ENCODE peak calls at places on chromosome 1, in seven cellular contexts. V is RWPE1, I is left ventricle myocardium inferior, W is GM12878, F is Peyer's patch, P is K562, H is mammary epithelial cell. M is an unnamed sample.
A peak's percentile ranks its signal among the peaks of the same experiment; 100 is the strongest.

GRCh38 chr1:30027247-30027646 is 696.1 kb downstream of the MATN1 start:
- DNase-seq in H (no peak), I (no peak), P (no peak), F (no peak), V (no peak), W (no peak), M (no peak)

GRCh38 chr1:183281039-183281438 is 95.0 kb downstream of the LAMC2 start:
- DNase-seq in W (no peak), F (no peak), V (no peak), P (no peak), I (no peak), H (peak; percentile 54), M (no peak)

GRCh38 chr1:8902765-8903164 is 24.3 kb upstream of the ENO1 start:
- DNase-seq in F (no peak), W (no peak), V (no peak), P (no peak), H (peak; percentile 49), I (no peak), M (no peak)

GRCh38 chr1:56258395-56258794 is 321.0 kb downstream of the PLPP3 start:
- DNase-seq in I (no peak), W (no peak), V (no peak), P (no peak), H (no peak), F (no peak), M (no peak)

GRCh38 chr1:222644649-222645005 is 26.7 kb downstream of the MIA3 start:
- DNase-seq in I (no peak), H (no peak), F (no peak), W (no peak), V (peak; percentile 4), P (no peak), M (no peak)

GRCh38 chr1:3471356-3472087 is 17.1 kb downstream of the ARHGEF16 start:
- DNase-seq in I (peak; percentile 62), W (no peak), P (peak; percentile 70), H (no peak), V (peak; percentile 65), F (no peak), M (no peak)

GRCh38 chr1:43557744-43558245 is 27.1 kb downstream of the PTPRF start:
- DNase-seq in H (no peak), V (peak; percentile 33), P (peak; percentile 70), F (no peak), I (no peak), W (no peak), M (no peak)

GRCh38 chr1:236536540-236536939 is 12.8 kb downstream of the LGALS8 start:
- DNase-seq in F (no peak), P (no peak), I (no peak), H (no peak), V (no peak), W (no peak), M (no peak)

GRCh38 chr1:66402194-66402593 is 131.8 kb upstream of the SGIP1 start:
- DNase-seq in I (peak; percentile 80), W (peak; percentile 87), V (no peak), F (peak; percentile 88), P (no peak), H (no peak), M (no peak)

GRCh38 chr1:162398999-162399580 is 12.8 kb downstream of the SH2D1B start:
- DNase-seq in V (no peak), W (no peak), F (no peak), I (no peak), H (no peak), P (no peak), M (no peak)

GRCh38 chr1:51941528-51941927 is 49.0 kb downstream of the RAB3B start:
- DNase-seq in P (no peak), H (peak; percentile 43), F (no peak), V (no peak), I (no peak), W (no peak), M (no peak)

GRCh38 chr1:185338719-185339622 is 21.9 kb upstream of the IVNS1ABP start:
- DNase-seq in W (peak; percentile 86), P (no peak), I (no peak), V (no peak), H (peak; percentile 26), F (peak; percentile 79), M (peak; percentile 39)

GRCh38 chr1:117067528-117068370 is 7.6 kb downstream of the TTF2 start:
- DNase-seq in V (peak; percentile 57), F (peak; percentile 27), W (peak; percentile 28), P (peak; percentile 47), I (peak; percentile 19), H (peak; percentile 31), M (no peak)

GRCh38 chr1:33347650-33347992 is 26.7 kb upstream of the A3GALT2 start:
- DNase-seq in H (peak; percentile 43), I (no peak), W (no peak), F (no peak), V (no peak), P (no peak), M (no peak)

GRCh38 chr1:207396360-207396759 is 57.8 kb upstream of the CR2 start:
- DNase-seq in P (no peak), H (no peak), W (no peak), V (no peak), F (no peak), I (no peak), M (no peak)

GRCh38 chr1:7565099-7565750 is 205.9 kb upstream of the VAMP3 start:
- DNase-seq in I (no peak), H (no peak), P (no peak), V (no peak), W (no peak), F (no peak), M (no peak)

DNA sequence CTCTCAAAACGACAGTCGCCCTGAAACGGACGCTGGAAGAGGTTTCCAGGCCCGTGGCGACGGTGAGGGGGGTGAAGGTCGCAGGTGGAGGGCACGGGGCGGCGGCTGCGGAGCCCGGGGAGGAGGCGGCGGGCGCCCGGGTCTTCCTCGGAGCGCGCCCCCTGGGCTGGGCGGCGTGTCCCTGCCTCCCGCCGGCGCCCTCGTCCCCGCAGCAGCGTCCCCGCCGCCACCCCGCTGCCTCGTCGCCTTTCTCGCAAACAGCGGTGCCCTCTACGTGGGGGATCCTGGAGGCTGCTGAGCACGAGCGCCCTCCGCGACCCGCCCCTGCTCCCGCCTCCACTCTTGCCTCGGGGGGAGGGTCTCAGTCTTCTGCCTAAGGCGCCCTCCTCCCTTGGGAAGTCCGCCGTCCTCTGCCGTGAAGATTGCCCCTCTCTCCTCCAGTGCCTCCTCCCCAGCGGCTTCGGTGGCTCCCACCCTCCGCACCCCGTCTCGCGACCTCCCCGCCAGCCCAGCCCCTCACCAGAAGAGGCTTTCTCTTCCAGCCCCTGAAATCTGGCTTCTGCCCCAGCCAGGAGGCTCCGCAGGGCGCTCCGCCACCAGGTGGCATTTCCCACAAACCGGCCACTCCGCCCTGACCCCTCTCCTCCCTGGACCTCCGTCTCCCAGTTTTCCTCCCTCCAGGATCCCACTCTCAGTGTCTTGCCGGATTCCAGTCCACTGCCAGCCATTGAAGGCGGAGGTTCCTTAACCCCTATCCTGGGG is 227.4 kb downstream of the SDCCAG8 start:
- DNase-seq in W (no peak), I (no peak), F (no peak), P (no peak), V (no peak), H (no peak), M (no peak)
- TF ChIP-seq CTCF in W (no peak), I (peak; percentile 32), F (no peak), P (no peak), V (no peak), H (no peak), M (no peak)

GRCh38 chr1:155320661-155321576 is at the start of gene RUSC1:
- DNase-seq in V (peak; percentile 17), H (no peak), F (peak; percentile 69), I (peak; percentile 89), W (no peak), P (peak; percentile 78), M (peak; percentile 65)

GRCh38 chr1:155322571-155322952 is 1.9 kb downstream of the RUSC1 start:
- DNase-seq in P (no peak), W (no peak), I (no peak), H (peak; percentile 13), F (no peak), V (no peak), M (no peak)

GRCh38 chr1:155320252-155320651 is 442 bp upstream of the RUSC1 start:
- DNase-seq in V (no peak), H (no peak), P (no peak), I (no peak), F (no peak), W (no peak), M (no peak)

GRCh38 chr1:155322953-155323728 is 2.4 kb downstream of the RUSC1 start:
- DNase-seq in I (peak; percentile 90), P (peak; percentile 75), F (peak; percentile 80), V (peak; percentile 96), H (peak; percentile 91), W (no peak), M (peak; percentile 89)

DNA sequence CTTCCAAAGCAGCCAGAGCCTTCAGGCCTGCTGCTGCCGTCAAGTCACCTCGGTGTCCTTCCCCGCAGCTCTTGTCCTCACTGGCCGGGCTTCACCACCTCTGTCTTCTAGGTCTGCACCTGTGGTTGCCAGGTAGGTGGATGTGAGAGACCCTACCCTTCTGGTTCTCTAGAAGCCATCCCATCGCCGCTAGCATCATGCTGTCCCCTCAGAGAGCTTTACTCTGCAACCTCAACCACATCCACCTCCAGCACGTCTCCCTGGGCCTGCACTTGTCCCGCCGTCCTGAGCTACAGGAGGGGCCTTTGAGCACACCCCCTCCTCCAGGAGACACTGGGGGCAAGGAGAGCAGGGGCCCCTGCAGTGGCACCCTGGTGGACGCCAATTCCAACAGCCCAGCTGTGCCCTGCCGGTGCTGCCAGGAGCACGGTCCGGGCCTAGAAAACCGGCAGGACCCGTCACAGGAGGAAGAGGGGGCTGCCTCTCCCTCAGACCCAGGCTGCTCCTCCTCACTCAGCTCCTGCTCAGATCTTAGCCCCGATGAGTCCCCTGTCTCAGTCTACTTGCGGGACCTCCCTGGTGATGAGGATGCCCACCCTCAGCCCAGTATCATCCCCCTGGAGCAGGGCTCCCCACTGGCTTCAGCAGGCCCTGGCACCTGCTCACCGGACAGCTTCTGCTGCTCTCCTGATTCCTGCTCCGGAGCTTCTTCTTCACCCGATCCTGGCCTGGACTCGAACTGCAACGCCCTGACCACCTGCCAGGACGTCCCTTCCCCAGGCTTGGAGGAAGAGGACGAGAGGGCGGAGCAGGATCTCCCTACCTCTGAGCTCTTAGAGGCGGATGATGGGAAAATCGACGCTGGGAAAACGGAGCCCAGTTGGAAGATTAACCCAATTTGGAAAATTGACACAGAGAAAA is 1.1 kb downstream of the RUSC1 start:
- DNase-seq in H (peak; percentile 12), I (no peak), W (no peak), F (no peak), P (no peak), V (no peak), M (no peak)
- TF ChIP-seq CTCF in H (no peak), I (no peak), W (peak; percentile 2), F (no peak), P (no peak), V (no peak), M (no peak)

DNA sequence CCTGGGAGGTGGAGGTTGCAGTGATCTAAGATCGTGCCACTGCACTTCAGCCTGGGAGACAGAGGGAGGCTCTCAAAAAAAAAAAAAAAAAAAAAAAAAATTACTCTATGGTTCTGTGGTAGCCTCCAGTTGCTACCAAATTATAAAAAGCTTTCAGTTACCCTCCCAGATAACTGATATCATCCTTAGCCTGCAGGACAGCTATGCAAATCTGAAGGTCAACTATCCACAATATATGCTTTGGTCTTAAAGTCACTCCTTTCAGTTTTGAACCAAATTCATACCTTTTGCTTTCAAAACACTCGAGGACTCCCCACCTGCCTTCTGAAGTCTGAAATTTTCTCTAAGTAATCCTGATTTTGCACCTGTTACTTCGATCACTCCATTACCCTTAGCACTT is 3.1 kb downstream of the MIXL1 start:
- DNase-seq in H (no peak), V (no peak), F (no peak), I (no peak), P (no peak), W (no peak), M (no peak)
- TF ChIP-seq CTCF in H (no peak), V (no peak), F (no peak), I (no peak), P (no peak), W (no peak), M (no peak)

GRCh38 chr1:248837794-248838356 is at the start of gene ZNF672:
- DNase-seq in F (peak; percentile 96), V (peak; percentile 97), P (peak; percentile 93), H (peak; percentile 97), W (peak; percentile 77), I (peak; percentile 99), M (peak; percentile 92)
- TF ChIP-seq CTCF in F (no peak), V (no peak), P (no peak), H (no peak), W (no peak), I (no peak), M (no peak)